ENCODE peak calls at places on chromosomes 1 and 21, in ten cellular contexts. One of them, this sample, is unnamed.

GRCh38 chr1:182752077-182752826 is 37.3 kb upstream of the NPL start:
- DNase-seq in heart right ventricle: peak; percentile 48
- DNase-seq in AG10803: peak; percentile 54
- DNase-seq in colonic mucosa: no peak
- DNase-seq in bronchial epithelial cell: no peak
- DNase-seq in brain microvascular endothelial cell: no peak
- DNase-seq in MCF 10A: no peak
- DNase-seq in esophagus squamous epithelium: no peak
- DNase-seq in progenitor cell of endocrine pancreas: no peak
- DNase-seq in mesothelial cell of epicardium: no peak
- DNase-seq in this sample: no peak

GRCh38 chr21:42570841-42571387 is 57.3 kb downstream of the SLC37A1 start:
- DNase-seq in esophagus squamous epithelium: no peak
- DNase-seq in brain microvascular endothelial cell: no peak
- DNase-seq in colonic mucosa: peak; percentile 45
- DNase-seq in MCF 10A: no peak
- DNase-seq in mesothelial cell of epicardium: no peak
- DNase-seq in heart right ventricle: no peak
- DNase-seq in AG10803: no peak
- DNase-seq in bronchial epithelial cell: no peak
- DNase-seq in progenitor cell of endocrine pancreas: peak; percentile 28
- DNase-seq in this sample: no peak

GRCh38 chr1:7120863-7121621 is 335.8 kb downstream of the CAMTA1 start:
- DNase-seq in progenitor cell of endocrine pancreas: no peak
- DNase-seq in heart right ventricle: no peak
- DNase-seq in colonic mucosa: no peak
- DNase-seq in esophagus squamous epithelium: no peak
- DNase-seq in MCF 10A: no peak
- DNase-seq in bronchial epithelial cell: no peak
- DNase-seq in mesothelial cell of epicardium: no peak
- DNase-seq in AG10803: no peak
- DNase-seq in brain microvascular endothelial cell: no peak
- DNase-seq in this sample: no peak

GRCh38 chr1:34865573-34865972 is 6.0 kb upstream of the SMIM12 start:
- DNase-seq in colonic mucosa: no peak
- DNase-seq in heart right ventricle: no peak
- DNase-seq in mesothelial cell of epicardium: no peak
- DNase-seq in bronchial epithelial cell: no peak
- DNase-seq in esophagus squamous epithelium: no peak
- DNase-seq in progenitor cell of endocrine pancreas: no peak
- DNase-seq in AG10803: no peak
- DNase-seq in MCF 10A: no peak
- DNase-seq in brain microvascular endothelial cell: no peak
- DNase-seq in this sample: no peak

GRCh38 chr1:169326644-169327316 is 40.8 kb downstream of the NME7 start:
- DNase-seq in bronchial epithelial cell: peak; percentile 64
- DNase-seq in mesothelial cell of epicardium: no peak
- DNase-seq in heart right ventricle: no peak
- DNase-seq in brain microvascular endothelial cell: no peak
- DNase-seq in progenitor cell of endocrine pancreas: no peak
- DNase-seq in AG10803: peak; percentile 10
- DNase-seq in colonic mucosa: no peak
- DNase-seq in MCF 10A: peak; percentile 50
- DNase-seq in esophagus squamous epithelium: no peak
- DNase-seq in this sample: peak; percentile 9

GRCh38 chr1:67855944-67856343 is 22.7 kb upstream of the GNG12 start:
- DNase-seq in AG10803: no peak
- DNase-seq in heart right ventricle: no peak
- DNase-seq in MCF 10A: no peak
- DNase-seq in colonic mucosa: no peak
- DNase-seq in progenitor cell of endocrine pancreas: no peak
- DNase-seq in esophagus squamous epithelium: no peak
- DNase-seq in brain microvascular endothelial cell: peak; percentile 36
- DNase-seq in bronchial epithelial cell: no peak
- DNase-seq in mesothelial cell of epicardium: no peak
- DNase-seq in this sample: no peak

GRCh38 chr1:19564366-19564765 is 79.0 kb upstream of the CAPZB start:
- DNase-seq in mesothelial cell of epicardium: no peak
- DNase-seq in MCF 10A: no peak
- DNase-seq in heart right ventricle: peak; percentile 43
- DNase-seq in colonic mucosa: peak; percentile 46
- DNase-seq in brain microvascular endothelial cell: no peak
- DNase-seq in esophagus squamous epithelium: no peak
- DNase-seq in AG10803: no peak
- DNase-seq in progenitor cell of endocrine pancreas: no peak
- DNase-seq in bronchial epithelial cell: no peak
- DNase-seq in this sample: no peak

GRCh38 chr1:22341791-22342605 is 109.7 kb upstream of the ZBTB40 start:
- DNase-seq in mesothelial cell of epicardium: no peak
- DNase-seq in progenitor cell of endocrine pancreas: no peak
- DNase-seq in AG10803: peak; percentile 66
- DNase-seq in colonic mucosa: peak; percentile 32
- DNase-seq in brain microvascular endothelial cell: no peak
- DNase-seq in esophagus squamous epithelium: no peak
- DNase-seq in MCF 10A: no peak
- DNase-seq in heart right ventricle: no peak
- DNase-seq in bronchial epithelial cell: no peak
- DNase-seq in this sample: peak; percentile 23

GRCh38 chr1:78070210-78070609 is 24.4 kb downstream of the GIPC2 start:
- DNase-seq in progenitor cell of endocrine pancreas: no peak
- DNase-seq in AG10803: no peak
- DNase-seq in MCF 10A: no peak
- DNase-seq in bronchial epithelial cell: no peak
- DNase-seq in mesothelial cell of epicardium: no peak
- DNase-seq in esophagus squamous epithelium: no peak
- DNase-seq in colonic mucosa: no peak
- DNase-seq in brain microvascular endothelial cell: no peak
- DNase-seq in heart right ventricle: no peak
- DNase-seq in this sample: no peak

GRCh38 chr1:209652121-209652742 is at the start of gene LAMB3:
- DNase-seq in progenitor cell of endocrine pancreas: no peak
- DNase-seq in MCF 10A: peak; percentile 91
- DNase-seq in colonic mucosa: peak; percentile 92
- DNase-seq in bronchial epithelial cell: peak; percentile 93
- DNase-seq in AG10803: no peak
- DNase-seq in esophagus squamous epithelium: no peak
- DNase-seq in mesothelial cell of epicardium: no peak
- DNase-seq in heart right ventricle: no peak
- DNase-seq in brain microvascular endothelial cell: no peak
- DNase-seq in this sample: no peak

GRCh38 chr1:68600049-68600661 is 103.3 kb upstream of the DEPDC1 start:
- DNase-seq in AG10803: peak; percentile 8
- DNase-seq in colonic mucosa: no peak
- DNase-seq in MCF 10A: peak; percentile 50
- DNase-seq in esophagus squamous epithelium: no peak
- DNase-seq in mesothelial cell of epicardium: no peak
- DNase-seq in brain microvascular endothelial cell: no peak
- DNase-seq in bronchial epithelial cell: peak; percentile 8
- DNase-seq in heart right ventricle: no peak
- DNase-seq in progenitor cell of endocrine pancreas: no peak
- DNase-seq in this sample: no peak

GRCh38 chr1:52368383-52369172 is 2.6 kb upstream of the CC2D1B start:
- DNase-seq in bronchial epithelial cell: peak; percentile 91
- DNase-seq in heart right ventricle: peak; percentile 33
- DNase-seq in esophagus squamous epithelium: no peak
- DNase-seq in brain microvascular endothelial cell: peak; percentile 14
- DNase-seq in MCF 10A: peak; percentile 71
- DNase-seq in colonic mucosa: peak; percentile 73
- DNase-seq in mesothelial cell of epicardium: no peak
- DNase-seq in progenitor cell of endocrine pancreas: peak; percentile 64
- DNase-seq in AG10803: peak; percentile 25
- DNase-seq in this sample: no peak
- TF ChIP-seq CTCF in bronchial epithelial cell: peak; percentile 27
- TF ChIP-seq CTCF in heart right ventricle: peak; percentile 12
- TF ChIP-seq CTCF in esophagus squamous epithelium: no peak
- TF ChIP-seq CTCF in brain microvascular endothelial cell: peak; percentile 35
- TF ChIP-seq CTCF in MCF 10A: no peak
- TF ChIP-seq CTCF in colonic mucosa: no peak
- TF ChIP-seq CTCF in mesothelial cell of epicardium: no peak
- TF ChIP-seq CTCF in progenitor cell of endocrine pancreas: peak; percentile 37
- TF ChIP-seq CTCF in AG10803: peak; percentile 25
- TF ChIP-seq CTCF in this sample: peak; percentile 14

GRCh38 chr1:230771773-230772354 is 24.7 kb downstream of the CAPN9 start:
- DNase-seq in progenitor cell of endocrine pancreas: no peak
- DNase-seq in brain microvascular endothelial cell: no peak
- DNase-seq in esophagus squamous epithelium: no peak
- DNase-seq in mesothelial cell of epicardium: no peak
- DNase-seq in MCF 10A: peak; percentile 29
- DNase-seq in colonic mucosa: no peak
- DNase-seq in bronchial epithelial cell: peak; percentile 72
- DNase-seq in AG10803: no peak
- DNase-seq in heart right ventricle: no peak
- DNase-seq in this sample: no peak

GRCh38 chr1:230773396-230774033 is 26.3 kb downstream of the CAPN9 start:
- DNase-seq in AG10803: no peak
- DNase-seq in brain microvascular endothelial cell: no peak
- DNase-seq in esophagus squamous epithelium: no peak
- DNase-seq in progenitor cell of endocrine pancreas: no peak
- DNase-seq in heart right ventricle: no peak
- DNase-seq in colonic mucosa: no peak
- DNase-seq in MCF 10A: no peak
- DNase-seq in mesothelial cell of epicardium: no peak
- DNase-seq in bronchial epithelial cell: no peak
- DNase-seq in this sample: no peak

GRCh38 chr1:230770317-230770716 is 23.1 kb downstream of the CAPN9 start:
- DNase-seq in brain microvascular endothelial cell: no peak
- DNase-seq in colonic mucosa: no peak
- DNase-seq in mesothelial cell of epicardium: no peak
- DNase-seq in heart right ventricle: no peak
- DNase-seq in progenitor cell of endocrine pancreas: no peak
- DNase-seq in MCF 10A: no peak
- DNase-seq in bronchial epithelial cell: no peak
- DNase-seq in AG10803: no peak
- DNase-seq in esophagus squamous epithelium: no peak
- DNase-seq in this sample: no peak

GRCh38 chr1:230768903-230769570 is 21.8 kb downstream of the CAPN9 start:
- DNase-seq in progenitor cell of endocrine pancreas: no peak
- DNase-seq in esophagus squamous epithelium: no peak
- DNase-seq in brain microvascular endothelial cell: peak; percentile 27
- DNase-seq in mesothelial cell of epicardium: no peak
- DNase-seq in heart right ventricle: no peak
- DNase-seq in AG10803: peak; percentile 65
- DNase-seq in MCF 10A: no peak
- DNase-seq in colonic mucosa: no peak
- DNase-seq in bronchial epithelial cell: peak; percentile 81
- DNase-seq in this sample: peak; percentile 72

GRCh38 chr1:230772457-230773395 is 25.5 kb downstream of the CAPN9 start:
- DNase-seq in mesothelial cell of epicardium: no peak
- DNase-seq in bronchial epithelial cell: peak; percentile 68
- DNase-seq in heart right ventricle: peak; percentile 76
- DNase-seq in esophagus squamous epithelium: no peak
- DNase-seq in AG10803: peak; percentile 69
- DNase-seq in MCF 10A: peak; percentile 72
- DNase-seq in brain microvascular endothelial cell: peak; percentile 59
- DNase-seq in colonic mucosa: peak; percentile 41
- DNase-seq in progenitor cell of endocrine pancreas: no peak
- DNase-seq in this sample: peak; percentile 66
- TF ChIP-seq CTCF in mesothelial cell of epicardium: no peak
- TF ChIP-seq CTCF in bronchial epithelial cell: peak; percentile 88
- TF ChIP-seq CTCF in heart right ventricle: peak; percentile 55
- TF ChIP-seq CTCF in esophagus squamous epithelium: peak; percentile 30
- TF ChIP-seq CTCF in AG10803: peak; percentile 83
- TF ChIP-seq CTCF in MCF 10A: peak; percentile 54
- TF ChIP-seq CTCF in brain microvascular endothelial cell: peak; percentile 80
- TF ChIP-seq CTCF in colonic mucosa: peak; percentile 51
- TF ChIP-seq CTCF in progenitor cell of endocrine pancreas: peak; percentile 48
- TF ChIP-seq CTCF in this sample: peak; percentile 74

DNA sequence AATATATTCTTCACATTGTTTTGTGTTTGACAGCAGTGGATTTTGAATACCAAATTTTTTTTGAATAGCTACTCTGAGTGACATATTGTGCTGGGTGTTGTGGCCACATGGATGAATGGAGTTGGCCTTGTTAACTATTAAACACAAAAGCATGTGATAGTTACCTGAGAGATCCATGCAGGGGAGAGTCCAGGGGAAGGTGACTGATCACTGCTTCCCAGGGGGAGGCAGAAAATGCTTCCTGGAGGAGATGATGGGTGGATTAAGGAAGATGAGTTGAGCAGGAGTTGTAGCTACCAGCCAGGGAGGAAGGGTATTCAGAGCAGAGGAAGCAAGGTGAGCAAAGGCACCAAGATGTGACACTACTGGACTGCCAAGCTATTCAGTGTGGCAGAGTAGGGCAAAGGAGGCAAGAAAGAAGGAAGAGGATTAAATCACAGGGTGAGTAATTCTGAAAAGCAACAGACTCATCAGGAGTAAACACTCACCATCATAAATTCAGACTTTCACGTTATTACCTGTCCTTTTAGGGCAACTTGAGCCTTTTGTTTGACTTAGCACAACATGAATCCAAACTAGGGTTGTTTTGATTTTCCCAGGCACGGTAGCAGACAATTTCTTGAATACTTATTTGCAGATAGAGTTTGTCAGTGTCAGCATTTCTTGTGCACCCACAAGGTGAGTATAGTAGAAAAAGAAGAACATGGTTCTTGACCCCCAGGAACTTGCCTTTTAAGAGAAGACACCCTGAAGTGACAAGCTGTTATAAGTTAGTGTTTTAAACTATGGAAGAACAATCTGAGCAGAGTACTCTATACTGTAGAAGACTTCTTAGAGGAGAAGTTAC is 4.2 kb downstream of the CD46 start:
- DNase-seq in progenitor cell of endocrine pancreas: no peak
- DNase-seq in heart right ventricle: no peak
- DNase-seq in bronchial epithelial cell: peak; percentile 89
- DNase-seq in MCF 10A: peak; percentile 26
- DNase-seq in brain microvascular endothelial cell: no peak
- DNase-seq in esophagus squamous epithelium: no peak
- DNase-seq in colonic mucosa: peak; percentile 19
- DNase-seq in AG10803: no peak
- DNase-seq in mesothelial cell of epicardium: no peak
- DNase-seq in this sample: no peak
- TF ChIP-seq CTCF in progenitor cell of endocrine pancreas: no peak
- TF ChIP-seq CTCF in heart right ventricle: no peak
- TF ChIP-seq CTCF in bronchial epithelial cell: no peak
- TF ChIP-seq CTCF in MCF 10A: no peak
- TF ChIP-seq CTCF in brain microvascular endothelial cell: no peak
- TF ChIP-seq CTCF in esophagus squamous epithelium: no peak
- TF ChIP-seq CTCF in colonic mucosa: no peak
- TF ChIP-seq CTCF in AG10803: no peak
- TF ChIP-seq CTCF in mesothelial cell of epicardium: no peak
- TF ChIP-seq CTCF in this sample: no peak

DNA sequence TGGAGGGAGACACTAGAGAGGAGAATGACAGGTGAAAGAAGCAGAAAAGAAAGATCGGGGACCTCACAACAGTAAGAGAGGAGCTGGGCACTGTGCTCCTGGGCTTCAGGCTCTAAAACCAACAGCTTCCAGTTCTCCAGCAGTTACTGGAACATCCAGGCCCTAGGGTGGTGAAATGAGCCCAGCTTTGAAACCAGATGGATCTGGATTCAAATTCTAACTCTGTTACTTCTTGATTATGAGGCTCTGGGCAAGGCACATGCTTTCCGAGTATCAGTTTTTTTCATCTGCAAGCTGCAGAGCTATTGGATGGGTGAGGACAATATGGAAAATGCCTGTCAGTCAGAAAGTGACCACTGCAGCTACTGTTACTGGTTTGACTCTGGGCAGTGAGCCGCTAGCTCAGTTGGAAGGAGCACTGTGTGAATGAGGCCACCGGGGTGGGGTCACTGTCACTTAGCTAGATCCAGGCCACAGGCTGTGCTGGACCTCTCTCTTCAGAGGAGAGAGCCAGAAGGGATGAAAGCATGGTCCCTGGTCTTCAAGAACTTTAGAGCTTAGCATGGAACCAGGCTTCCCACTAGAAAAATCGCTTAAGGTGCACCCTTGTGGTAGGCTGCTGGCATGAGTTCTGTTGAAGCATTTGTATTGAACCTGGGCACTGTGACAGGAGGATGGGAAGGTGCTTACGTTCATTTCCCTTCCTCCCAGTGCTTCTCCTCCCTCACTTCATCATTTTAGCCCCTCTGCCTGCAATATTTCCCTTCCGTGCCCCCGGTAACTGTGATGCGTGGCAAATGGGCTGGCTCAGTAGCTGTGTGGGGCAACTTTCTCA is 12.2 kb downstream of the PLEKHO1 start:
- DNase-seq in MCF 10A: peak; percentile 24
- DNase-seq in bronchial epithelial cell: peak; percentile 21
- DNase-seq in heart right ventricle: no peak
- DNase-seq in mesothelial cell of epicardium: no peak
- DNase-seq in progenitor cell of endocrine pancreas: no peak
- DNase-seq in colonic mucosa: no peak
- DNase-seq in esophagus squamous epithelium: no peak
- DNase-seq in AG10803: no peak
- DNase-seq in brain microvascular endothelial cell: no peak
- DNase-seq in this sample: no peak
- TF ChIP-seq CTCF in MCF 10A: no peak
- TF ChIP-seq CTCF in bronchial epithelial cell: no peak
- TF ChIP-seq CTCF in heart right ventricle: peak; percentile 11
- TF ChIP-seq CTCF in mesothelial cell of epicardium: no peak
- TF ChIP-seq CTCF in progenitor cell of endocrine pancreas: no peak
- TF ChIP-seq CTCF in colonic mucosa: no peak
- TF ChIP-seq CTCF in esophagus squamous epithelium: no peak
- TF ChIP-seq CTCF in AG10803: no peak
- TF ChIP-seq CTCF in brain microvascular endothelial cell: peak; percentile 25
- TF ChIP-seq CTCF in this sample: no peak